ENCODE peak calls at places on chromosomes 16 and 17, in eight cellular contexts. A is glutamatergic neuron, X is putamen, R is endothelial cell, C is mesendoderm, N is right atrium auricular region, Z is smooth muscle cell of the brain vasculature, T is omental fat pad. L is an unnamed sample.

GRCh38 chr17:51322390-51323029 is 62.2 kb downstream of the UTP18 start:
- DNase-seq in X (no peak), T (no peak), Z (no peak), N (no peak), C (peak), A (no peak), R (no peak), L (no peak)

GRCh38 chr16:48133455-48134226 is 22.2 kb downstream of the ABCC12 start:
- DNase-seq in Z (no peak), C (no peak), N (no peak), X (no peak), R (no peak), T (no peak), A (no peak), L (no peak)

GRCh38 chr16:68369168-68369567 is 58.3 kb downstream of the PRMT7 start:
- DNase-seq in N (no peak), T (no peak), X (no peak), R (no peak), C (no peak), A (no peak), Z (no peak), L (no peak)

GRCh38 chr16:1762879-1763520 is 8.3 kb downstream of the NME3 start:
- DNase-seq in A (no peak), R (no peak), T (no peak), C (no peak), N (no peak), Z (no peak), X (no peak), L (no peak)

GRCh38 chr16:80751167-80751566 is 53.2 kb downstream of the CDYL2 start:
- DNase-seq in X (no peak), T (no peak), A (no peak), C (peak), N (no peak), R (no peak), Z (no peak), L (no peak)

GRCh38 chr17:75032896-75033294 is 13.9 kb downstream of the ATP5PD start:
- DNase-seq in A (no peak), X (no peak), R (no peak), N (no peak), Z (no peak), T (no peak), C (no peak), L (no peak)

GRCh38 chr16:72537684-72538083 is 365.7 kb upstream of the PMFBP1 start:
- DNase-seq in A (no peak), C (no peak), X (no peak), T (no peak), Z (no peak), R (no peak), N (no peak), L (no peak)

GRCh38 chr17:27463235-27463677 is 7.0 kb downstream of the KSR1 start:
- DNase-seq in Z (no peak), C (no peak), X (no peak), N (no peak), A (no peak), T (no peak), R (no peak), L (no peak)

GRCh38 chr16:53518550-53519416 is 15.8 kb upstream of the AKTIP start:
- DNase-seq in A (no peak), X (no peak), T (no peak), R (peak), N (peak), Z (no peak), C (no peak), L (peak)

GRCh38 chr17:62064029-62064790 is 868 bp downstream of the MED13 start:
- DNase-seq in T (no peak), Z (no peak), C (no peak), R (no peak), A (no peak), X (peak), N (no peak), L (no peak)

GRCh38 chr16:79042886-79043285 is 557.7 kb downstream of the MAF start:
- DNase-seq in A (no peak), C (no peak), X (no peak), Z (no peak), T (no peak), N (no peak), R (no peak), L (no peak)

GRCh38 chr16:50160495-50161164 is 7.5 kb downstream of the TENT4B start:
- DNase-seq in N (no peak), C (no peak), R (no peak), Z (no peak), T (no peak), X (no peak), A (no peak), L (no peak)

GRCh38 chr16:54630284-54630967 is 300.2 kb upstream of the IRX5 start:
- DNase-seq in X (no peak), C (no peak), Z (no peak), A (no peak), N (peak), R (no peak), T (no peak), L (no peak)

GRCh38 chr17:39212841-39213480 is 12.8 kb downstream of the STAC2 start:
- DNase-seq in C (no peak), N (no peak), A (no peak), T (no peak), Z (no peak), R (no peak), X (peak), L (no peak)

GRCh38 chr16:80725566-80726162 is 78.7 kb downstream of the CDYL2 start:
- DNase-seq in A (no peak), R (no peak), C (no peak), N (no peak), T (no peak), X (peak), Z (no peak), L (no peak)